ENCODE peak calls at places on chromosomes 5 and 9, in eight cellular contexts. T is NCI-H1417; W is activated T-helper 9 cell treated with anti-CD3 and anti-CD28 coated beads, Interleukin-2, amount 50 U/mL, for 16 hours; M is germinal center; K is fibroblast of mammary gland; I is PC-3; H is dermis blood vessel endothelial cell; R is BE2C. Q is an unnamed sample.

GRCh38 chr9:113998114-113998513 is 80.0 kb downstream of the AMBP start:
- DNase-seq in T (no peak), W (no peak), M (no peak), K (no peak), I (no peak), H (no peak), R (no peak), Q (no peak)

GRCh38 chr5:169020102-169020501 is 280.8 kb downstream of the SLIT3 start:
- DNase-seq in T (no peak), W (no peak), M (no peak), K (peak), I (no peak), H (no peak), R (peak), Q (peak)

GRCh38 chr9:14031015-14031414 is 282.9 kb downstream of the NFIB start:
- DNase-seq in T (no peak), W (no peak), M (no peak), K (peak), I (no peak), H (peak), R (peak), Q (peak)

GRCh38 chr5:172453206-172453985 is 929 bp downstream of the SH3PXD2B start:
- DNase-seq in T (peak), W (no peak), M (no peak), K (peak), I (no peak), H (peak), R (peak), Q (peak)

GRCh38 chr5:83102581-83102980 is 25.2 kb downstream of the XRCC4 start:
- DNase-seq in T (no peak), W (no peak), M (no peak), K (no peak), I (no peak), H (no peak), R (no peak), Q (no peak)

GRCh38 chr5:135832941-135833340 is 1.5 kb upstream of the SLC25A48 start:
- DNase-seq in T (no peak), W (no peak), M (no peak), K (no peak), I (no peak), H (no peak), R (no peak), Q (no peak)

GRCh38 chr5:144487207-144487606 is 316.5 kb downstream of the KCTD16 start:
- DNase-seq in T (no peak), W (no peak), M (no peak), K (no peak), I (no peak), H (no peak), R (no peak), Q (no peak)

GRCh38 chr5:60810438-60811085 is 33.5 kb downstream of the ELOVL7 start:
- DNase-seq in T (no peak), W (no peak), M (no peak), K (peak), I (peak), H (no peak), R (no peak), Q (peak)

GRCh38 chr5:177364159-177364962 is 6.6 kb downstream of the RGS14 start:
- DNase-seq in T (no peak), W (no peak), M (no peak), K (peak), I (no peak), H (no peak), R (no peak), Q (peak)

GRCh38 chr9:90007516-90008430 is 403.0 kb downstream of the GADD45G start:
- DNase-seq in T (no peak), W (no peak), M (no peak), K (peak), I (no peak), H (no peak), R (no peak), Q (peak)

GRCh38 chr5:171295299-171295698 is 13.7 kb upstream of the TLX3 start:
- DNase-seq in T (no peak), W (no peak), M (no peak), K (no peak), I (peak), H (peak), R (no peak), Q (no peak)

GRCh38 chr5:55063220-55063863 is 39.1 kb upstream of the GZMA start:
- DNase-seq in T (no peak), W (no peak), M (no peak), K (peak), I (peak), H (peak), R (no peak), Q (peak)

GRCh38 chr5:99061711-99062110 is 132.9 kb upstream of the CHD1 start:
- DNase-seq in T (no peak), W (no peak), M (no peak), K (peak), I (peak), H (no peak), R (no peak), Q (peak)

GRCh38 chr5:130136300-130136699 is 232.0 kb downstream of the CHSY3 start:
- DNase-seq in T (no peak), W (no peak), M (no peak), K (peak), I (no peak), H (no peak), R (no peak), Q (no peak)

GRCh38 chr9:127300886-127301447 is 36.4 kb downstream of the GARNL3 start:
- DNase-seq in T (no peak), W (no peak), M (no peak), K (no peak), I (no peak), H (no peak), R (no peak), Q (no peak)

GRCh38 chr9:99973455-99973854 is 67.0 kb downstream of the STX17 start:
- DNase-seq in T (no peak), W (no peak), M (no peak), K (no peak), I (no peak), H (no peak), R (no peak), Q (no peak)

GRCh38 chr9:34540826-34541225 is 18.0 kb upstream of the ENHO start:
- DNase-seq in T (no peak), W (no peak), M (no peak), K (peak), I (peak), H (peak), R (peak), Q (peak)

GRCh38 chr9:134372621-134373267 is 46.5 kb downstream of the RXRA start:
- DNase-seq in T (no peak), W (no peak), M (no peak), K (peak), I (no peak), H (no peak), R (no peak), Q (no peak)

GRCh38 chr5:150642567-150642927 is 2.1 kb downstream of the SYNPO start:
- DNase-seq in T (no peak), W (no peak), M (no peak), K (peak), I (peak), H (peak), R (peak), Q (peak)

GRCh38 chr9:137836831-137837241 is 40.7 kb upstream of the CACNA1B start:
- DNase-seq in T (no peak), W (no peak), M (no peak), K (no peak), I (no peak), H (no peak), R (peak), Q (no peak)

GRCh38 chr5:137856201-137856600 is 11.5 kb upstream of the MYOT start:
- DNase-seq in T (no peak), W (no peak), M (no peak), K (no peak), I (no peak), H (no peak), R (no peak), Q (no peak)

GRCh38 chr9:94083384-94083783 is 880 bp upstream of the PTPDC1 start:
- DNase-seq in T (no peak), W (no peak), M (no peak), K (no peak), I (no peak), H (no peak), R (no peak), Q (no peak)

GRCh38 chr5:174281089-174281488 is 235.6 kb downstream of the NSG2 start:
- DNase-seq in T (no peak), W (no peak), M (no peak), K (no peak), I (no peak), H (no peak), R (no peak), Q (no peak)

GRCh38 chr5:33788922-33789321 is 102.9 kb downstream of the ADAMTS12 start:
- DNase-seq in T (no peak), W (no peak), M (no peak), K (peak), I (peak), H (no peak), R (no peak), Q (peak)

GRCh38 chr9:123616707-123617106 is 260.7 kb downstream of the CRB2 start:
- DNase-seq in T (no peak), W (no peak), M (no peak), K (no peak), I (no peak), H (no peak), R (no peak), Q (no peak)

GRCh38 chr5:25119654-25120053 is 474.9 kb upstream of the CDH10 start:
- DNase-seq in T (no peak), W (no peak), M (no peak), K (peak), I (peak), H (no peak), R (no peak), Q (peak)

GRCh38 chr9:133979921-133980863 is 11.9 kb downstream of the VAV2 start:
- DNase-seq in T (no peak), W (no peak), M (no peak), K (no peak), I (no peak), H (no peak), R (peak), Q (no peak)

GRCh38 chr5:179886190-179886589 is 21.5 kb downstream of the TBC1D9B start:
- DNase-seq in T (no peak), W (no peak), M (no peak), K (no peak), I (no peak), H (no peak), R (no peak), Q (no peak)

GRCh38 chr5:143923634-143924265 is 111.8 kb downstream of the HMHB1 start:
- DNase-seq in T (no peak), W (no peak), M (no peak), K (peak), I (peak), H (peak), R (no peak), Q (peak)

GRCh38 chr5:68646142-68646541 is 430.6 kb downstream of the PIK3R1 start:
- DNase-seq in T (no peak), W (no peak), M (no peak), K (peak), I (no peak), H (no peak), R (no peak), Q (no peak)

GRCh38 chr9:136029556-136029955 is 65.5 kb downstream of the NACC2 start:
- DNase-seq in T (no peak), W (no peak), M (no peak), K (no peak), I (no peak), H (no peak), R (no peak), Q (no peak)

GRCh38 chr5:38167562-38167996 is 90.8 kb upstream of the EGFLAM start:
- DNase-seq in T (peak), W (no peak), M (no peak), K (no peak), I (no peak), H (no peak), R (peak), Q (no peak)

GRCh38 chr9:34520096-34520495 is 2.7 kb downstream of the ENHO start:
- DNase-seq in T (no peak), W (no peak), M (no peak), K (no peak), I (no peak), H (no peak), R (no peak), Q (no peak)

GRCh38 chr5:148725675-148726074 is 71.3 kb upstream of the HTR4 start:
- DNase-seq in T (peak), W (no peak), M (no peak), K (no peak), I (no peak), H (no peak), R (no peak), Q (no peak)

GRCh38 chr9:87149794-87150193 is 202.5 kb upstream of the GAS1 start:
- DNase-seq in T (no peak), W (no peak), M (no peak), K (peak), I (no peak), H (no peak), R (no peak), Q (no peak)

GRCh38 chr5:126234563-126235195 is 188.5 kb upstream of the GRAMD2B start:
- DNase-seq in T (no peak), W (no peak), M (no peak), K (peak), I (peak), H (peak), R (peak), Q (peak)

GRCh38 chr5:140926211-140926902 is at the start of gene PCDHAC1:
- DNase-seq in T (peak), W (no peak), M (peak), K (peak), I (peak), H (peak), R (peak), Q (peak)

GRCh38 chr5:173693670-173694069 is 77.2 kb upstream of the BOD1 start:
- DNase-seq in T (no peak), W (no peak), M (no peak), K (no peak), I (no peak), H (no peak), R (no peak), Q (no peak)

Q was measured in bronchial epithelial cell.